ENCODE peak calls at places on chromosomes 1 and 21, in four cellular contexts. D is astrocyte, Y is IMR-90, A is A549. T is an unnamed sample. For H3K9me3, the result is how much of the 10 kb centered on the place peaks cover.

GRCh38 chr1:53553734-53554509 is 94.7 kb downstream of the DMRTB1 start:
- DNase-seq in D (no peak), Y (no peak), A (no peak), T (no peak)

GRCh38 chr21:34574581-34574980 is 40.3 kb downstream of the RCAN1 start:
- DNase-seq in D (no peak), Y (no peak), A (no peak), T (no peak)

GRCh38 chr21:34536820-34537219 is 24.8 kb upstream of the KCNE1 start:
- DNase-seq in D (peak), Y (peak), A (no peak), T (no peak)

GRCh38 chr1:7623886-7624285 is 147.2 kb upstream of the VAMP3 start:
- DNase-seq in D (no peak), Y (no peak), A (no peak), T (no peak)

GRCh38 chr1:207925210-207925609 is 14.3 kb upstream of the CD34 start:
- DNase-seq in D (no peak), Y (no peak), A (no peak), T (no peak)

GRCh38 chr1:159916240-159917051 is 8.9 kb downstream of the TAGLN2 start:
- DNase-seq in D (peak), Y (peak), A (peak), T (no peak)

GRCh38 chr1:219952361-219952760 is 24.0 kb upstream of the SLC30A10 start:
- DNase-seq in D (no peak), Y (no peak), A (no peak), T (no peak)

GRCh38 chr1:8889925-8890785 is 11.7 kb upstream of the ENO1 start:
- DNase-seq in D (peak), Y (peak), A (peak), T (no peak)

GRCh38 chr1:46549697-46550681 is 1.5 kb downstream of the KNCN start:
- DNase-seq in D (peak), Y (peak), A (peak), T (peak)

GRCh38 chr1:20485527-20486456 is at the start of gene CAMK2N1:
- DNase-seq in D (peak), Y (peak), A (peak), T (no peak)

GRCh38 chr1:228809621-228810313 is 74.5 kb downstream of the RHOU start:
- DNase-seq in D (no peak), Y (no peak), A (peak), T (no peak)

GRCh38 chr1:226403522-226404034 is 4.3 kb downstream of the PARP1 start:
- DNase-seq in D (peak), Y (peak), A (no peak), T (no peak)

GRCh38 chr1:152013664-152014237 is 20.1 kb upstream of the S100A10 start:
- DNase-seq in D (peak), Y (peak), A (peak), T (peak)

GRCh38 chr1:223419561-223419960 is 26.3 kb downstream of the CCDC185 start:
- DNase-seq in D (no peak), Y (no peak), A (no peak), T (no peak)

GRCh38 chr21:26007911-26008579 is 162.5 kb downstream of the APP start:
- DNase-seq in D (no peak), Y (peak), A (no peak), T (no peak)

GRCh38 chr1:28240024-28240423 is 4.1 kb downstream of the ATP5IF1 start:
- DNase-seq in D (no peak), Y (no peak), A (no peak), T (no peak)

GRCh38 chr1:35136780-35137179 is 56.2 kb downstream of the SFPQ start:
- DNase-seq in D (no peak), Y (no peak), A (no peak), T (no peak)

GRCh38 chr21:26587621-26588260 is 14.7 kb upstream of the CYYR1 start:
- DNase-seq in D (peak), Y (peak), A (peak), T (no peak)

GRCh38 chr1:2382621-2383361 is 8.6 kb downstream of the MORN1 start:
- DNase-seq in D (no peak), Y (no peak), A (peak), T (peak)

GRCh38 chr1:46301406-46302090 is 1.9 kb downstream of the LRRC41 start:
- DNase-seq in D (peak), Y (peak), A (peak), T (peak)

GRCh38 chr1:162131405-162132321 is 62.2 kb downstream of the NOS1AP start:
- DNase-seq in D (no peak), Y (no peak), A (no peak), T (no peak)

GRCh38 chr21:15557925-15558324 is 171.9 kb upstream of the USP25 start:
- DNase-seq in D (no peak), Y (no peak), A (no peak), T (peak)

GRCh38 chr1:154759196-154759595 is 110.9 kb downstream of the KCNN3 start:
- DNase-seq in D (no peak), Y (no peak), A (no peak), T (no peak)

GRCh38 chr1:41773144-41773571 is 145.6 kb downstream of the HIVEP3 start:
- DNase-seq in D (peak), Y (peak), A (no peak), T (no peak)
- H3K4me2 ChIP-seq in D (no peak), Y (no peak), A (no peak), T (no peak)

GRCh38 chr1:54843449-54843848 is 42.3 kb upstream of the TTC22 start:
- DNase-seq in D (no peak), Y (no peak), A (no peak), T (no peak)
- H3K27ac ChIP-seq in D (no peak), Y (no peak), A (no peak), T (no peak)

DNA sequence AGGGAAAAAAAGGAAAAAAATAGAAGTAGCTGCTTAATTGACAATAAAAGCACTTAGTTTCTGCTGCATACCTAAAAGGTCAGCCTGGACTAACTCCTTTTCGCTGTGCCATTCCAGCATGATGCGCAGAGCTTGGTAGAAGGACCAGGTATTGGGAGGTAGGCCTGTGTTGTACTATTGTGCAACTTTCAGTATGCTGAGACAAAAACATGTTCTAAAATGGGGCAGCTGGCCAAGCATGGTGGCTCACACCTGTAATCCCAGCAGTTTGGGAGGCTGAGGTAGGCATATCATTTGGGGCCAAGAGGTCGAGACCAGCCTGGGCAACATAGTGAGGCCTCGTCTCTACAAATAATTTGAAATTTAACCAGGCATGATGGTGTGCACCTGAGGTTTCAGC is 15.0 kb upstream of the SCCPDH start:
- DNase-seq in D (no peak), Y (no peak), A (no peak), T (no peak)
- H3K9me3 ChIP-seq in D (under half), Y (under half), A (under half), T (under half)

DNA sequence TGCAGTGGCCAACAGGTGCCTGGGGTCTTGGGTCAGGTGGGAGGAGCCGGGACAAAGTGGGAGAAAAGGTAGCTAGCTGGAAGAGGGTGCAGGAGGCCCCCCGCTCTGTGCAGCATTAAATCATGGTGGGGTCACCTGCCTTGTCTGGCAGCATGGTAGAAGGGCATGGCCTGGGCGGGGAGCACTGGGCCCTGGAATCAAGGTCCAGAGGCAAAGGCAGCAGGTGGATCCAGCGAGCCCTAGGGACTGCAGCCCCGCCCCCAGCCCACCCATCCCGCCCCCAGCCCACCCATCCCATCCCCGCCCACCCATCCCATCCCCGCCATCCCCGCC is 16.7 kb upstream of the TTLL10 start:
- DNase-seq in D (no peak), Y (no peak), A (no peak), T (no peak)
- H3K4me2 ChIP-seq in D (no peak), Y (no peak), A (peak), T (no peak)

GRCh38 chr1:68085752-68086151 is 35.3 kb upstream of the DIRAS3 start:
- DNase-seq in D (no peak), Y (no peak), A (no peak), T (no peak)
- H3K27ac ChIP-seq in D (no peak), Y (no peak), A (no peak), T (no peak)